ENCODE peak calls at places on chromosomes 12 and 14, in seven cellular contexts. R is A673, G is GM23248, I is MM.1S, F is H1, E is GM23338, S is hepatocyte. P is an unnamed sample.

GRCh38 chr12:114943601-114944000 is 259.6 kb upstream of the TBX3 start:
- DNase-seq in R (no peak), G (no peak), I (no peak), F (no peak), E (no peak), S (no peak), P (no peak)

GRCh38 chr14:38721822-38722431 is 381.1 kb downstream of the SEC23A start:
- DNase-seq in R (peak; percentile 77), G (peak; percentile 68), I (peak; percentile 27), F (peak; percentile 19), E (peak; percentile 87), S (peak; percentile 78), P (no peak)

GRCh38 chr12:59452259-59452658 is 143.6 kb upstream of the SLC16A7 start:
- DNase-seq in R (no peak), G (peak; percentile 93), I (no peak), F (no peak), E (no peak), S (no peak), P (no peak)

GRCh38 chr14:61609885-61610284 is 85.4 kb upstream of the HIF1A start:
- DNase-seq in R (no peak), G (peak; percentile 41), I (no peak), F (no peak), E (peak; percentile 58), S (no peak), P (no peak)

GRCh38 chr12:132886529-132887477 is 602 bp downstream of the CHFR start:
- DNase-seq in R (peak; percentile 45), G (peak; percentile 48), I (no peak), F (no peak), E (peak; percentile 70), S (peak; percentile 51), P (no peak)

GRCh38 chr12:25135531-25136154 is 59.3 kb downstream of the DNAI7 start:
- DNase-seq in R (peak; percentile 10), G (no peak), I (no peak), F (no peak), E (peak; percentile 85), S (no peak), P (peak; percentile 22)

GRCh38 chr14:50040401-50040775 is 76.0 kb downstream of the VCPKMT start:
- DNase-seq in R (peak; percentile 33), G (peak; percentile 79), I (peak; percentile 28), F (no peak), E (no peak), S (peak; percentile 71), P (peak; percentile 90)

GRCh38 chr12:53299101-53299453 is 418 bp upstream of the MYG1 start:
- DNase-seq in R (peak; percentile 17), G (peak; percentile 92), I (no peak), F (no peak), E (no peak), S (peak; percentile 70), P (peak; percentile 50)

GRCh38 chr12:28958553-28959195 is 190.4 kb upstream of the FAR2 start:
- DNase-seq in R (no peak), G (peak; percentile 77), I (no peak), F (no peak), E (no peak), S (no peak), P (no peak)

GRCh38 chr12:114391088-114391487 is 14.9 kb downstream of the TBX5 start:
- DNase-seq in R (no peak), G (no peak), I (no peak), F (no peak), E (no peak), S (no peak), P (no peak)

GRCh38 chr12:112170376-112170775 is 45.0 kb downstream of the TRAFD1 start:
- DNase-seq in R (peak; percentile 40), G (peak; percentile 61), I (no peak), F (no peak), E (peak; percentile 60), S (no peak), P (peak; percentile 43)

GRCh38 chr12:497501-498160 is 37.9 kb downstream of the B4GALNT3 start:
- DNase-seq in R (no peak), G (no peak), I (no peak), F (no peak), E (no peak), S (no peak), P (peak; percentile 52)

GRCh38 chr12:40158592-40159111 is 52.8 kb upstream of the SLC2A13 start:
- DNase-seq in R (no peak), G (no peak), I (no peak), F (no peak), E (no peak), S (no peak), P (no peak)

GRCh38 chr14:66379116-66379515 is 107.1 kb upstream of the CCDC196 start:
- DNase-seq in R (no peak), G (no peak), I (no peak), F (no peak), E (no peak), S (no peak), P (peak; percentile 69)

GRCh38 chr12:56931474-56931978 is 2.7 kb downstream of the SDR9C7 start:
- DNase-seq in R (peak; percentile 75), G (peak; percentile 56), I (no peak), F (no peak), E (peak; percentile 69), S (peak; percentile 64), P (no peak)

GRCh38 chr12:1099158-1099557 is 108.1 kb downstream of the ERC1 start:
- DNase-seq in R (no peak), G (no peak), I (peak; percentile 46), F (no peak), E (no peak), S (peak; percentile 57), P (no peak)

GRCh38 chr12:46693518-46693917 is 132.3 kb downstream of the SLC38A4 start:
- DNase-seq in R (no peak), G (no peak), I (no peak), F (no peak), E (no peak), S (no peak), P (no peak)
- H3K27ac ChIP-seq in R (no peak overlapping the region), G (no peak overlapping the region), I (no peak overlapping the region), F (no peak overlapping the region), E (no peak overlapping the region), S (no peak overlapping the region), P (no peak overlapping the region)

DNA sequence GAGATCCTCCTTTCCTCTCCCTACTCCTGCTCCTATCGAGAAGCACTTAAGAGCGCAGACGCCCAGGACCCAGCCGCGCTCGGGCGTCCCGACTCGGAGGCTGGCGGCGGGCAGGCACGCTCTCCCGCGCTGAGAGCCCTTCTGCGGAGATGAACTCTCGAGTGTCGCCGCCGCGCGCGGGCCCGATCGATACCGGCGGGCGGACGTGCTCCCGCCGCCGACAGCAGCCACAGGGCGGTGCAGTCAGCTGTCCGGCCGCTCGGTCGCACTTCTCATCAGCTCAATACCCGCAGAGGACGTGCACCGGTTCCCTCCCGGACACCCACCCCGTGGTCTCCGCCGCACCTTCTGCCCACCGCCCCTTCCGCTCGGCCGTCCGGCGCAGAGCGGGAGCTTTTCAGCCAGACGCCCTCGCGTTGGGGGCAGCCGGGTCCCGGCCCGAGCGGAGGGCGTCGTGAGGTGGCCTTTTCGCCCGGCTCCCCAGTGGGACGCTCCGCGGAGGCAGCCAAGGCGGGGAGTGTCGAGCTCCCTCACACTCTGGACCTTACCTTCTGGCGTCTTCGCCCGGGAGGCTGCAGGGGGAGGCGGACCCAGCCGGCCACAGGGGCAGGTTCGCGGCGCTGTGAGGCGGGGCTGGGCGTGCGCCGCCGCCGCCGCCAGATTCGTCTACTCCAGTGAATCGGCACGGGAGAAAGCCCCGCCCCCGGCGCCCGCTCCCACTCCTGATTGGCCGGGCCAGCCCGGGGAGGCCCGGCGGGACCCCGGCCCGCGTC is 421 bp upstream of the INSM2 start:
- DNase-seq in R (peak; percentile 86), G (peak; percentile 65), I (peak; percentile 48), F (no peak), E (peak; percentile 92), S (peak; percentile 77), P (peak; percentile 45)
- TF ChIP-seq EZH2 in R (peak; percentile 10), G (peak; percentile 2), I (no peak), F (peak; percentile 87), E (peak; percentile 3), S (peak; percentile 56), P (no peak)

GRCh38 chr12:130124106-130124505 is 38.2 kb upstream of the FZD10 start:
- DNase-seq in R (no peak), G (no peak), I (no peak), F (no peak), E (no peak), S (no peak), P (no peak)

GRCh38 chr12:130119241-130119861 is 42.9 kb upstream of the FZD10 start:
- DNase-seq in R (no peak), G (no peak), I (no peak), F (no peak), E (no peak), S (no peak), P (no peak)

GRCh38 chr12:130120012-130120805 is 42.1 kb upstream of the FZD10 start:
- DNase-seq in R (no peak), G (no peak), I (no peak), F (no peak), E (no peak), S (no peak), P (no peak)

GRCh38 chr12:130118181-130118580 is 44.1 kb upstream of the FZD10 start:
- DNase-seq in R (no peak), G (no peak), I (no peak), F (no peak), E (no peak), S (no peak), P (no peak)

DNA sequence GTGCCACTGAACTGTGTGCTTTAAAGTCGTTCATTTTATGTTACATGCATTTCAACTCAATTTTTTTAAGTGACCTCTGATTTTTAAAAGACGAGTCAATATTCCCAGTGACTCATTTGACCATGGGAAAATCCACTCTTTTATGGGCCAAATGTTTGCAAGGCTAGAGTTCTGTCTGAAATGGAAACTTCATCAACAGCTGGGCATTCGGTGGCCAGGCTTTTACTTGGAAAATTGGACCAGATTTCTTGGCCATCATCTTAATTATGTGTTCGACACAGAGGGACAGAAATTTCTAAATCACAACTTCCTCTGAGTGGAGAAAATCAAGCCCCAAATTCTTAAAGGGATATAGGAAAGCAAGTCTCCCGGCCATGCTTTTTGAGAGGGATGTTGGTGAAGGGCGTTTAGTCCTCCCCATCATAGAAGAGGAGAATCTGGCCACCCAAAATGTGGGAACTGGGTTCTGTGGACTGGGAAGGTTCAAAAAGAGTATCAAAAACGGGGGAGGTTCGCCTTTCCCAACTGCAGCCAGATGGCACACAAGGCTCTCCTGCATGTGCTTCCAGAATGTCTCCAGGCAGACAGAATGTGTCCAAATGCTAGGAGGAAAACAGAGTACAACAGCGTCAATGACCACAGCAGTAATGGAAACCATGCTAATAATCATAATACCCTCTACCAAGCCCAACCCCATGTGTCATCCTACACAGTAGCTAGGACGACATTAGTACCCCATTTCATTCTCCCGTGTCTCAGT is 40.8 kb upstream of the FZD10 start:
- DNase-seq in R (no peak), G (peak; percentile 5), I (no peak), F (no peak), E (no peak), S (no peak), P (no peak)
- H3K27ac ChIP-seq in R (no peak overlapping the region), G (no peak overlapping the region), I (no peak overlapping the region), F (no peak overlapping the region), E (no peak overlapping the region), S (no peak overlapping the region), P (no peak overlapping the region)

DNA sequence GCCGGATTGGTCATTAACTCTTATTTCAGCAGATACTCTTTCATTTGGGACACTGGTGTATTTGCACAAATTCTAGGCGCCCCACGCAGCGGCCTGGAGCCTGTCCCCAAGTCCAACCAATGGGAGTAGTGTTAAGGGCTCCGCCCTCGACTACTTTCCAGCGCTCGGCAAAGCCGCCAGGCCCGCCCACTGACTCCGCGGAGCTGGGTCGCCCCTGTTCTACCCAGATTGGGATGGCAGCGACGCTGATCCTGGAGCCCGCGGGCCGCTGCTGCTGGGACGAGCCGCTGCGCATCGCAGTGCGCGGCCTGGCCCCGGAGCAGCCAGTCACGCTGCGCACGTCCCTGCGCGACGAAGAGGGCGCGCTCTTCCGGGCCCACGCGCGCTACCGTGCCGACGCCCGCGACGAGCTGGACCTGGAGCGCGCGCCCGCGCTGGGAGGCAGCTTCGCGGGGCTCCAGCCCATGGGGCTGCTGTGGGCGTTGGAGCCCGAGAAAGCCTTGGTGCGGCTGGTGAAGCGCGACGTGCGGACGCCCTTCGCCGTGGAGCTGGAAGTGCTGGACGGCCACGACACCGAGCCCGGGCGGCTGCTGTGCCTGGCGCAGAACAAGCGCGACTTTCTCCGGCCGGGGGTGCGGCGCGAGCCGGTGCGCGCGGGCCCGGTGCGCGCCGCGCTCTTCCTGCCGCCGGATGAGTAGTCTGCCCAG is at the start of gene ACOT6:
- DNase-seq in R (peak; percentile 83), G (peak; percentile 86), I (peak; percentile 29), F (no peak), E (peak; percentile 94), S (peak; percentile 80), P (peak; percentile 58)
- TF ChIP-seq EZH2 in R (no peak), G (no peak), I (no peak), F (no peak), E (no peak), S (no peak), P (no peak)